ENCODE peak calls at places on chromosomes 4 and X, in nine cellular contexts. G is HepG2, R is H9, U is A549, K is keratinocyte, E is lower leg skin, N is uterus, A is bronchial epithelial cell, J is endothelial cell. P is an unnamed sample.

GRCh38 chr4:189912170-189912569 is 28.5 kb upstream of the FRG1 start:
- DNase-seq in A (peak; percentile 1), K (no peak), U (no peak), E (no peak), R (no peak), N (no peak), J (no peak), G (no peak), P (no peak)

GRCh38 chr4:87427518-87427868 is 5.1 kb downstream of the NUDT9 start:
- DNase-seq in N (no peak), R (no peak), K (no peak), U (no peak), J (no peak), E (no peak), G (no peak), A (no peak), P (no peak)

GRCh38 chrX:132592880-132593279 is 104.0 kb upstream of the MBNL3 start:
- DNase-seq in A (peak; percentile 1), K (no peak), J (peak; percentile 24), E (peak; percentile 11), U (no peak), R (peak; percentile 29), N (peak; percentile 14), G (peak; percentile 39), P (peak; percentile 5)

GRCh38 chr4:157818946-157819692 is 353.7 kb downstream of the GASK1B start:
- DNase-seq in E (no peak), R (no peak), U (no peak), K (no peak), G (no peak), N (no peak), A (no peak), J (no peak), P (no peak)

GRCh38 chrX:370963-371745 is 15.6 kb downstream of the PPP2R3B start:
- DNase-seq in J (no peak), U (no peak), A (no peak), E (no peak), K (no peak), G (no peak), R (no peak), N (no peak), P (no peak)

GRCh38 chr4:56681158-56681848 is at the start of gene HOPX:
- DNase-seq in K (no peak), R (no peak), U (no peak), A (peak; percentile 86), E (peak; percentile 71), J (no peak), G (no peak), N (no peak), P (no peak)

GRCh38 chrX:149504226-149504914 is 736 bp downstream of the IDS start:
- DNase-seq in U (peak; percentile 36), A (no peak), N (no peak), G (no peak), J (peak; percentile 35), R (peak; percentile 69), E (no peak), K (no peak), P (peak; percentile 12)

GRCh38 chr4:25424539-25425228 is 47.6 kb downstream of the ANAPC4 start:
- DNase-seq in R (no peak), G (no peak), N (peak; percentile 28), J (no peak), K (no peak), U (no peak), E (no peak), A (no peak), P (no peak)

GRCh38 chrX:66004928-66005831 is 34.7 kb downstream of the VSIG4 start:
- DNase-seq in K (no peak), G (no peak), U (no peak), A (no peak), N (no peak), E (no peak), R (no peak), J (no peak), P (no peak)

GRCh38 chr4:155541716-155542115 is 124.9 kb upstream of the GUCY1A1 start:
- DNase-seq in U (no peak), N (no peak), G (no peak), K (no peak), E (no peak), R (no peak), A (no peak), J (no peak), P (no peak)

GRCh38 chr4:139736257-139736626 is 70.6 kb downstream of the MGST2 start:
- DNase-seq in U (no peak), E (no peak), J (no peak), R (no peak), N (no peak), A (no peak), K (no peak), G (no peak), P (no peak)

GRCh38 chr4:182124359-182124758 is 118.8 kb upstream of the TENM3 start:
- DNase-seq in U (no peak), K (no peak), A (no peak), R (no peak), G (no peak), N (no peak), J (no peak), E (no peak), P (no peak)

GRCh38 chrX:21963736-21964135 is 23.2 kb downstream of the SMS start:
- DNase-seq in A (no peak), U (no peak), K (no peak), G (no peak), E (no peak), J (no peak), R (no peak), N (no peak), P (peak; percentile 80)

GRCh38 chrX:109372716-109373115 is 109.2 kb downstream of the GUCY2F start:
- DNase-seq in G (no peak), K (no peak), A (peak; percentile 85), J (no peak), R (no peak), E (no peak), U (no peak), N (no peak), P (no peak)

GRCh38 chr4:15197005-15197404 is 194.7 kb downstream of the CPEB2 start:
- DNase-seq in J (peak; percentile 21), U (peak; percentile 10), E (no peak), A (peak; percentile 27), G (peak; percentile 23), N (no peak), K (no peak), R (peak; percentile 53), P (peak; percentile 11)

GRCh38 chr4:185265942-185266341 is 56.5 kb downstream of the SNX25 start:
- DNase-seq in K (no peak), G (no peak), R (no peak), U (no peak), A (peak; percentile 21), J (no peak), E (no peak), N (no peak), P (peak; percentile 32)

GRCh38 chrX:2627272-2627867 is 63.7 kb upstream of the CD99 start:
- DNase-seq in G (peak; percentile 71), U (peak; percentile 48), J (no peak), A (peak; percentile 45), K (no peak), E (peak; percentile 25), R (peak; percentile 64), N (peak; percentile 27), P (peak; percentile 45)

DNA sequence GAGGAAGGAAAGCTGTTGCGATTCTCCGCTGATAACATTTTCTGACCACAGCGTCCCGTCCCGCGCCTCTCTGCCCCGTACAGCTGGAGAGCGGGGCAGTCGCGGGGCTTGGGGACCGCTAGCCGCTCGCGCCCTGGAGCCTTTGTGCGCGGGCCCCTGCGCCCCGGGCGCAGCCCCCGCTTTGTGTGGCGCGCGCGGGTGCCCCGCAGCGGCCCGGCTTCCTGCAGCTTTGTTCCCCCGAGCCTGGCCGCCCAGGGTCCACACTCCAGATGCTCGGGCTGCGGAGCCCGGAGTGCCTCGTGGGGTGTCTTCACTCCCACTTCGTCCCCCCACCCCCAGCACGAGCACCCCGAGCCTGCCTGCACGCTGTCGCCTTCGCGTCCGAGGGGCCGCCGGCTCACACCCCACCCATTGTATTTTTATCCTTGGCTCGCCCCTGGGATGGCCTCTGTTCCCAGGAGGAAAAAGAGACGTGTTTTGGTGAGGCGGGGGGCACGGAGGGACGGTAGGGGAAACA is 535 bp downstream of the TMEM131L start:
- DNase-seq in K (no peak), N (no peak), A (no peak), U (peak; percentile 13), E (no peak), J (no peak), R (no peak), G (no peak), P (no peak)
- TF ChIP-seq CTCF in K (peak; percentile 1), N (no peak), A (no peak), U (no peak), E (no peak), J (no peak), R (no peak), G (peak; percentile 2), P (no peak)

GRCh38 chr4:99886146-99886545 is 8.1 kb downstream of the LAMTOR3 start:
- DNase-seq in A (no peak), K (no peak), G (no peak), U (no peak), R (no peak), J (no peak), E (no peak), N (no peak), P (no peak)
- TF ChIP-seq CTCF in A (no peak), K (no peak), G (no peak), U (no peak), R (no peak), J (no peak), E (no peak), N (no peak), P (no peak)

GRCh38 chr4:33340168-33340567 is 2620.0 kb downstream of the PCDH7 start:
- DNase-seq in U (no peak), G (no peak), J (no peak), E (no peak), R (no peak), K (no peak), N (no peak), A (no peak), P (no peak)

GRCh38 chr4:33334416-33334815 is 2614.2 kb downstream of the PCDH7 start:
- DNase-seq in A (peak; percentile 30), J (no peak), U (no peak), E (no peak), G (no peak), N (no peak), K (no peak), R (no peak), P (no peak)

GRCh38 chr4:33339762-33340161 is 2619.6 kb downstream of the PCDH7 start:
- DNase-seq in R (no peak), E (no peak), K (no peak), G (no peak), U (no peak), J (no peak), N (no peak), A (no peak), P (no peak)
- TF ChIP-seq CTCF in R (no peak), E (no peak), K (no peak), G (no peak), U (no peak), J (no peak), N (no peak), A (no peak), P (no peak)

GRCh38 chrX:77597090-77597489 is 149.9 kb downstream of the FGF16 start:
- DNase-seq in G (no peak), J (no peak), N (no peak), U (peak; percentile 15), E (no peak), R (no peak), K (no peak), A (peak; percentile 47), P (peak; percentile 32)

GRCh38 chrX:77597511-77597910 is 150.3 kb downstream of the FGF16 start:
- DNase-seq in G (no peak), K (no peak), J (no peak), E (no peak), A (no peak), U (no peak), N (no peak), R (no peak), P (no peak)

GRCh38 chrX:77595848-77596247 is 148.7 kb downstream of the FGF16 start:
- DNase-seq in K (no peak), E (no peak), N (no peak), A (no peak), U (no peak), R (no peak), J (no peak), G (no peak), P (peak; percentile 9)
- TF ChIP-seq CTCF in K (no peak), E (no peak), N (no peak), A (no peak), U (no peak), R (no peak), J (no peak), G (no peak), P (no peak)